ENCODE peak calls at places on chromosomes 13 and 19, in six cellular contexts. N is heart left ventricle; B is naive thymus-derived CD4-positive, alpha-beta T cell; U is CD4-positive, CD25-positive, alpha-beta regulatory T cell; H is lung; J is GM12878. L is an unnamed sample.

GRCh38 chr19:10544753-10545251 is 1.1 kb downstream of the ATG4D start:
- DNase-seq in N (no peak), B (no peak), U (no peak), H (no peak), J (no peak), L (no peak)

GRCh38 chr13:23609414-23610186 is 39.4 kb downstream of the TNFRSF19 start:
- DNase-seq in N (no peak), B (no peak), U (no peak), H (peak; percentile 57), J (no peak), L (no peak)

GRCh38 chr13:46575321-46575721 is 22.4 kb downstream of the LRCH1 start:
- DNase-seq in N (no peak), B (no peak), U (no peak), H (no peak), J (peak; percentile 58), L (no peak)

GRCh38 chr13:24882665-24883064 is 118.7 kb downstream of the RNF17 start:
- DNase-seq in N (no peak), B (no peak), U (no peak), H (no peak), J (no peak), L (no peak)

GRCh38 chr19:11551603-11552235 is 7.3 kb downstream of the ELOF1 start:
- DNase-seq in N (peak; percentile 65), B (no peak), U (no peak), H (no peak), J (no peak), L (no peak)

GRCh38 chr13:114071441-114071840 is 61.0 kb downstream of the RASA3 start:
- DNase-seq in N (peak; percentile 40), B (no peak), U (no peak), H (no peak), J (no peak), L (no peak)

GRCh38 chr19:18418034-18418724 is 1.0 kb upstream of the SSBP4 start:
- DNase-seq in N (no peak), B (no peak), U (no peak), H (no peak), J (no peak), L (no peak)

GRCh38 chr13:109764474-109765292 is 21.7 kb downstream of the IRS2 start:
- DNase-seq in N (no peak), B (no peak), U (peak; percentile 22), H (no peak), J (no peak), L (no peak)

GRCh38 chr13:95698047-95698749 is 21.3 kb downstream of the DNAJC3 start:
- DNase-seq in N (no peak), B (no peak), U (no peak), H (no peak), J (no peak), L (no peak)

GRCh38 chr19:19627716-19628498 is at the start of gene LPAR2:
- DNase-seq in N (no peak), B (peak; percentile 77), U (peak; percentile 84), H (peak; percentile 64), J (no peak), L (peak; percentile 87)

GRCh38 chr13:93328943-93329342 is 102.3 kb downstream of the GPC6 start:
- DNase-seq in N (no peak), B (no peak), U (no peak), H (no peak), J (no peak), L (no peak)

GRCh38 chr13:23707674-23708073 is 137.5 kb downstream of the TNFRSF19 start:
- DNase-seq in N (no peak), B (no peak), U (no peak), H (no peak), J (no peak), L (no peak)

GRCh38 chr19:17318966-17319365 is 9.6 kb downstream of the DDA1 start:
- DNase-seq in N (no peak), B (no peak), U (no peak), H (no peak), J (no peak), L (no peak)

GRCh38 chr19:1990230-1991017 is 25.1 kb downstream of the BTBD2 start:
- DNase-seq in N (no peak), B (no peak), U (no peak), H (no peak), J (no peak), L (no peak)

GRCh38 chr13:50801087-50801931 is 42.2 kb downstream of the DLEU7 start:
- DNase-seq in N (no peak), B (peak; percentile 13), U (peak; percentile 73), H (peak; percentile 65), J (peak; percentile 69), L (peak; percentile 46)

GRCh38 chr13:48853381-48854102 is 122.2 kb upstream of the FNDC3A start:
- DNase-seq in N (no peak), B (no peak), U (no peak), H (no peak), J (no peak), L (no peak)

GRCh38 chr13:19838726-19839342 is 24.6 kb downstream of the ZMYM5 start:
- DNase-seq in N (no peak), B (no peak), U (no peak), H (no peak), J (no peak), L (no peak)

GRCh38 chr13:42876270-42876714 is 94.9 kb downstream of the FAM216B start:
- DNase-seq in N (no peak), B (no peak), U (no peak), H (no peak), J (peak; percentile 82), L (no peak)
- H3K27ac ChIP-seq in N (no peak overlapping the region), B (no peak overlapping the region), U (no peak overlapping the region), H (no peak overlapping the region), J (peak overlapping the region; percentile 76), L (no peak overlapping the region)

GRCh38 chr19:5801796-5802616 is 2.9 kb upstream of the NRTN start:
- DNase-seq in N (no peak), B (no peak), U (no peak), H (no peak), J (no peak), L (no peak)
- H3K4me1 ChIP-seq in N (peaks cover 30% of the 10 kb centered on the region), B (peaks cover 13% of the 10 kb centered on the region), U (peaks cover 20% of the 10 kb centered on the region), H (peaks cover 5% of the 10 kb centered on the region), J (peaks cover 7% of the 10 kb centered on the region), L (peaks cover 75% of the 10 kb centered on the region)

GRCh38 chr13:102555914-102556553 is 40.8 kb upstream of the TPP2 start:
- DNase-seq in N (no peak), B (no peak), U (peak; percentile 26), H (no peak), J (no peak), L (no peak)

GRCh38 chr13:102563267-102563666 is 33.5 kb upstream of the TPP2 start:
- DNase-seq in N (no peak), B (no peak), U (no peak), H (no peak), J (no peak), L (no peak)

GRCh38 chr13:102556806-102557205 is 40.0 kb upstream of the TPP2 start:
- DNase-seq in N (no peak), B (no peak), U (no peak), H (no peak), J (no peak), L (no peak)

GRCh38 chr13:102561933-102562332 is 34.9 kb upstream of the TPP2 start:
- DNase-seq in N (no peak), B (no peak), U (no peak), H (no peak), J (no peak), L (no peak)

GRCh38 chr13:102558029-102558428 is 38.8 kb upstream of the TPP2 start:
- DNase-seq in N (no peak), B (no peak), U (no peak), H (no peak), J (no peak), L (no peak)
- H3K27ac ChIP-seq in N (no peak overlapping the region), B (no peak overlapping the region), U (no peak overlapping the region), H (no peak overlapping the region), J (no peak overlapping the region), L (no peak overlapping the region)

DNA sequence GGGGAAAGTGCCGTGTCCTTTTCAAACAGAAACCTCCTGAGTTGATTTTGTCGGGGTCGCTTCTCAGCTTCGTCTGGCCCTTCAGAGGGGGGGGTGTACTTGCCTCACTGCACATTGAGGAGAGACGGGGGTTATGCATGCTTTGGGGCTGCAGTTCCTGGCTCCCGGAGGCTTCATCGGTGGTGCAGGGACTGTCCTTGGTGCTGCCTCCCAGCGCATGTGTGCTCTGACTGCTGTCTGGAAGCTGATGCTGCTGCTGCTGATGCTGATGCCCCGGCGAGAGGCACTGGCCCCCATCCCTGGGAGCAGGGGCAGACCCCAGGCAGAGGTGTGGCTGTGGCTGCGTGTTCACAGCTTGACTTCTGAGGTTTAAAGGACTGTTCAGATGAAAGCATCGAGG is 91.0 kb downstream of the ARHGEF7 start:
- DNase-seq in N (no peak), B (no peak), U (no peak), H (no peak), J (no peak), L (no peak)
- H3K4me1 ChIP-seq in N (peaks cover 82% of the 10 kb centered on the region), B (peaks cover 4% of the 10 kb centered on the region), U (peaks cover 32% of the 10 kb centered on the region), H (peaks cover 16% of the 10 kb centered on the region), J (peaks cover 32% of the 10 kb centered on the region), L (peaks cover 25% of the 10 kb centered on the region)

GRCh38 chr19:39297931-39298634 is 1.9 kb downstream of the IFNL1 start:
- DNase-seq in N (peak; percentile 75), B (peak; percentile 30), U (peak; percentile 17), H (no peak), J (no peak), L (peak; percentile 40)
- H3K27ac ChIP-seq in N (no peak overlapping the region), B (no peak overlapping the region), U (no peak overlapping the region), H (no peak overlapping the region), J (no peak overlapping the region), L (no peak overlapping the region)

DNA sequence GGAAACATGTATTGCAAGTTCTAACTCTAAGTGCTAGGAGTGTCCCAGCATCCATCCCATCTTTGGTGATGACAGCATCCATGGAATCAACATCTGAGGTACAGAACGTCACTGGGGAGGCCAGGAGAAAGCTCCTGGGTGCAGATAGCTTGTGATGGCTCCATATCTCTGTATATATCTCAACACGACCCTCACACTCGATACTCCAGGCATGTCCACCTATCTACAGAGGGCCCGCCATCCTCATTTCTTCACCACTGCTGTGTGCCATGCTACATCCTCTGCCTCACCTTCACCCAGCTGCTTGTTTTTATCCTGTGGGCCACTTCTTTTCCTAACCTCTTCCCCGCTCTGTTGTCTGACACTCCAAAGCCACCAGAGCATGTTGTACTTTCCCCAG is 100.4 kb upstream of the SERP2 start:
- DNase-seq in N (no peak), B (no peak), U (no peak), H (no peak), J (no peak), L (no peak)
- H3K4me1 ChIP-seq in N (peaks cover 50% of the 10 kb centered on the region), B (peaks cover 15% of the 10 kb centered on the region), U (peaks cover 17% of the 10 kb centered on the region), H (peaks cover 22% of the 10 kb centered on the region), J (peaks cover 4% of the 10 kb centered on the region), L (peaks cover 13% of the 10 kb centered on the region)

DNA sequence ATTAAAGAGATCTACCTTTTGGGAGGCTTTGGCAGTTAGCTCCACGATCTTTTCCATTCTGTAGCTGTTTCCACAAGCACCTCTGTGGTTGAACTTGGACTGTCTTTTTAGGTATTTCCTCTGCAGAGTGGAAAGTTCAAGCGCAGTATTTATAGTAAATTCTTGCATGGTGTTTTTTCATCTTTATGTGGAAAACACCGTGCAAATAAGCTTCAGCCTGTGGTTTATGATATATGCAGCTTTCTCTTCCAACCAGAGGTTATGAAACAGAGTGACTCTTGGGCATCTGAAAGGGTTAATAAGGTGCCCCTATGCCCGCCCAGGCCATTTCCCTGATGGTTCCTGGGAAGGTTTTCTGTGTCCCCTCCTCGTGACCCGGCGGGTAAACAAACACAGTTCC is 39.6 kb upstream of the RNF113B start:
- DNase-seq in N (no peak), B (no peak), U (no peak), H (no peak), J (peak; percentile 15), L (no peak)
- H3K27ac ChIP-seq in N (no peak overlapping the region), B (no peak overlapping the region), U (no peak overlapping the region), H (no peak overlapping the region), J (no peak overlapping the region), L (peak overlapping the region; percentile 70)